ENCODE peak calls at places on chromosomes 4 and X, in ten cellular contexts. V, H, Y, G, F, A, X, R, W and N are unnamed samples.

GRCh38 chrX:38699116-38699515 is 102.1 kb upstream of the MID1IP1 start:
- DNase-seq in V (no peak), Y (no peak), H (no peak), R (peak; percentile 16), G (no peak), W (no peak), A (no peak), F (no peak), X (no peak), N (no peak)

GRCh38 chr4:80362578-80363181 is 27.1 kb downstream of the CFAP299 start:
- DNase-seq in R (peak; percentile 20), F (no peak), X (peak; percentile 37), G (peak; percentile 5), A (peak; percentile 12), W (no peak), Y (peak; percentile 47), V (no peak), H (no peak), N (no peak)

GRCh38 chrX:96314974-96315373 is 369.7 kb upstream of the DIAPH2 start:
- DNase-seq in V (no peak), F (no peak), X (no peak), W (no peak), Y (no peak), R (peak; percentile 51), A (no peak), G (peak; percentile 0), H (no peak), N (no peak)

GRCh38 chr4:15385928-15386327 is 41.9 kb upstream of the C1QTNF7 start:
- DNase-seq in Y (no peak), V (no peak), X (no peak), R (no peak), A (no peak), H (no peak), G (no peak), W (no peak), F (no peak), N (no peak)

GRCh38 chrX:36199926-36200325 is 280.4 kb downstream of the CFAP47 start:
- DNase-seq in W (no peak), Y (no peak), X (no peak), F (no peak), G (no peak), V (no peak), R (no peak), A (no peak), H (no peak), N (no peak)

GRCh38 chr4:110678517-110678916 is 55.6 kb upstream of the PITX2 start:
- DNase-seq in G (no peak), V (no peak), R (no peak), A (no peak), X (no peak), W (no peak), H (no peak), F (no peak), Y (no peak), N (no peak)

GRCh38 chrX:38233891-38234807 is 13.5 kb upstream of the SRPX start:
- DNase-seq in G (no peak), A (no peak), Y (no peak), X (no peak), R (peak; percentile 79), H (no peak), F (peak; percentile 95), W (no peak), V (no peak), N (peak; percentile 42)

GRCh38 chr4:163331629-163332360 is 601 bp downstream of the NPY1R start:
- DNase-seq in F (no peak), Y (no peak), G (no peak), H (no peak), W (no peak), A (no peak), V (no peak), R (no peak), X (no peak), N (no peak)

GRCh38 chr4:4455199-4455865 is 68.4 kb downstream of the NSG1 start:
- DNase-seq in G (no peak), H (no peak), R (no peak), Y (no peak), W (no peak), F (no peak), X (no peak), A (no peak), V (no peak), N (no peak)

GRCh38 chr4:22434895-22435294 is 81.0 kb downstream of the ADGRA3 start:
- DNase-seq in F (peak; percentile 33), R (peak; percentile 39), A (no peak), W (peak; percentile 35), H (no peak), X (no peak), Y (no peak), V (no peak), G (no peak), N (peak; percentile 4)

GRCh38 chr4:77845929-77846328 is 16.7 kb upstream of the MRPL1 start:
- DNase-seq in X (no peak), G (no peak), V (no peak), W (no peak), H (no peak), R (no peak), F (no peak), A (no peak), Y (no peak), N (no peak)

GRCh38 chr4:147247577-147247976 is 233.3 kb upstream of the EDNRA start:
- DNase-seq in X (no peak), R (no peak), Y (no peak), G (no peak), H (no peak), A (no peak), V (no peak), F (no peak), W (no peak), N (no peak)

GRCh38 chr4:156242390-156242789 is 288.7 kb upstream of the CTSO start:
- DNase-seq in W (no peak), Y (no peak), V (no peak), A (no peak), X (no peak), G (no peak), R (no peak), F (no peak), H (no peak), N (no peak)

GRCh38 chrX:153967536-153968214 is 3.9 kb downstream of the HCFC1 start:
- DNase-seq in G (no peak), V (no peak), R (no peak), A (no peak), W (no peak), F (no peak), X (no peak), Y (no peak), H (no peak), N (no peak)

GRCh38 chr4:22508376-22508775 is 7.5 kb downstream of the ADGRA3 start:
- DNase-seq in H (no peak), V (no peak), X (no peak), Y (no peak), R (no peak), G (no peak), F (no peak), A (no peak), W (no peak), N (no peak)

GRCh38 chr4:94912606-94913005 is 154.9 kb downstream of the BMPR1B start:
- DNase-seq in A (no peak), V (no peak), W (no peak), G (no peak), F (no peak), H (no peak), Y (no peak), X (no peak), R (no peak), N (no peak)

GRCh38 chrX:105461013-105461412 is 240.5 kb upstream of the TEX13A start:
- DNase-seq in A (no peak), X (no peak), V (no peak), R (no peak), F (no peak), H (no peak), G (no peak), Y (no peak), W (no peak), N (no peak)

GRCh38 chrX:118552501-118552900 is 56.9 kb downstream of the DOCK11 start:
- DNase-seq in Y (no peak), V (no peak), H (no peak), R (peak; percentile 72), A (no peak), X (no peak), G (peak; percentile 8), W (no peak), F (peak; percentile 64), N (peak; percentile 44)

GRCh38 chr4:69126030-69126429 is 29.8 kb downstream of the UGT2B7 start:
- DNase-seq in V (no peak), X (no peak), F (no peak), G (no peak), A (no peak), Y (no peak), R (no peak), H (no peak), W (no peak), N (no peak)